ENCODE peak calls at places on chromosomes 16 and 17, in five cellular contexts. One of them, this sample, is unnamed.

GRCh38 chr17:40502716-40503115 is 1.3 kb upstream of the TNS4 start:
- DNase-seq in LNCaP clone FGC: no peak
- DNase-seq in M059J: no peak
- DNase-seq in tibial artery: no peak
- DNase-seq in WTC11: no peak
- DNase-seq in this sample: no peak

GRCh38 chr17:12727881-12728280 is 61.4 kb upstream of the ARHGAP44 start:
- DNase-seq in WTC11: no peak
- DNase-seq in M059J: peak; percentile 62
- DNase-seq in LNCaP clone FGC: no peak
- DNase-seq in tibial artery: no peak
- DNase-seq in this sample: no peak

GRCh38 chr16:27984121-27984520 is 79.4 kb downstream of the GSG1L start:
- DNase-seq in M059J: no peak
- DNase-seq in WTC11: no peak
- DNase-seq in LNCaP clone FGC: no peak
- DNase-seq in tibial artery: no peak
- DNase-seq in this sample: no peak

GRCh38 chr16:77896357-77896972 is 108.1 kb downstream of the VAT1L start:
- DNase-seq in M059J: peak; percentile 62
- DNase-seq in WTC11: no peak
- DNase-seq in tibial artery: no peak
- DNase-seq in LNCaP clone FGC: no peak
- DNase-seq in this sample: no peak

GRCh38 chr16:88365244-88365865 is 17.4 kb upstream of the ZNF469 start:
- DNase-seq in LNCaP clone FGC: no peak
- DNase-seq in WTC11: no peak
- DNase-seq in M059J: no peak
- DNase-seq in tibial artery: no peak
- DNase-seq in this sample: no peak

GRCh38 chr16:70756071-70756470 is 44.9 kb downstream of the VAC14 start:
- DNase-seq in WTC11: no peak
- DNase-seq in LNCaP clone FGC: no peak
- DNase-seq in tibial artery: no peak
- DNase-seq in M059J: no peak
- DNase-seq in this sample: no peak

GRCh38 chr16:76932541-76933211 is 258.3 kb upstream of the MON1B start:
- DNase-seq in LNCaP clone FGC: no peak
- DNase-seq in M059J: no peak
- DNase-seq in WTC11: no peak
- DNase-seq in tibial artery: no peak
- DNase-seq in this sample: no peak

GRCh38 chr17:17304521-17304985 is 1.4 kb downstream of the NT5M start:
- DNase-seq in M059J: no peak
- DNase-seq in tibial artery: no peak
- DNase-seq in LNCaP clone FGC: no peak
- DNase-seq in WTC11: no peak
- DNase-seq in this sample: no peak

GRCh38 chr16:17108596-17108995 is 362.2 kb downstream of the XYLT1 start:
- DNase-seq in M059J: no peak
- DNase-seq in WTC11: no peak
- DNase-seq in tibial artery: no peak
- DNase-seq in LNCaP clone FGC: no peak
- DNase-seq in this sample: no peak

GRCh38 chr17:17416400-17417360 is 60.1 kb upstream of the MED9 start:
- DNase-seq in LNCaP clone FGC: peak; percentile 56
- DNase-seq in tibial artery: no peak
- DNase-seq in M059J: peak; percentile 88
- DNase-seq in WTC11: no peak
- DNase-seq in this sample: peak; percentile 44

GRCh38 chr17:66589892-66590291 is 245.0 kb upstream of the CACNG5 start:
- DNase-seq in M059J: no peak
- DNase-seq in tibial artery: no peak
- DNase-seq in LNCaP clone FGC: no peak
- DNase-seq in WTC11: no peak
- DNase-seq in this sample: no peak

GRCh38 chr16:88279998-88280397 is 102.8 kb upstream of the ZNF469 start:
- DNase-seq in WTC11: no peak
- DNase-seq in tibial artery: no peak
- DNase-seq in LNCaP clone FGC: no peak
- DNase-seq in M059J: no peak
- DNase-seq in this sample: no peak

GRCh38 chr16:15648135-15648730 is 1.8 kb upstream of the NDE1 start:
- DNase-seq in tibial artery: no peak
- DNase-seq in M059J: no peak
- DNase-seq in WTC11: no peak
- DNase-seq in LNCaP clone FGC: no peak
- DNase-seq in this sample: no peak

GRCh38 chr16:3356118-3356517 is 429 bp downstream of the OR2C1 start:
- DNase-seq in WTC11: no peak
- DNase-seq in tibial artery: no peak
- DNase-seq in LNCaP clone FGC: no peak
- DNase-seq in M059J: no peak
- DNase-seq in this sample: no peak

GRCh38 chr16:12405083-12405482 is 398.6 kb downstream of the CPPED1 start:
- DNase-seq in M059J: no peak
- DNase-seq in LNCaP clone FGC: no peak
- DNase-seq in WTC11: no peak
- DNase-seq in tibial artery: no peak
- DNase-seq in this sample: no peak

GRCh38 chr16:69718365-69718764 is 8.0 kb downstream of the NQO1 start:
- DNase-seq in LNCaP clone FGC: no peak
- DNase-seq in WTC11: no peak
- DNase-seq in M059J: no peak
- DNase-seq in tibial artery: no peak
- DNase-seq in this sample: no peak